ENCODE peak calls at places on chromosomes 5 and 9, in eight cellular contexts. N, M, I, G, Q, H, R and K are unnamed samples.

GRCh38 chr5:170273968-170274710 is 23.4 kb downstream of the LCP2 start:
- DNase-seq in N (no peak), M (no peak), I (peak), G (no peak), Q (no peak), H (no peak), R (no peak), K (no peak)

GRCh38 chr9:3656224-3656623 is 130.4 kb upstream of the RFX3 start:
- DNase-seq in N (no peak), M (no peak), I (no peak), G (no peak), Q (no peak), H (no peak), R (no peak), K (no peak)

GRCh38 chr5:6675784-6676499 is 37.3 kb upstream of the TENT4A start:
- DNase-seq in N (no peak), M (no peak), I (no peak), G (no peak), Q (no peak), H (no peak), R (no peak), K (no peak)

GRCh38 chr9:110278080-110278707 is 21.9 kb upstream of the TXN start:
- DNase-seq in N (no peak), M (no peak), I (no peak), G (no peak), Q (no peak), H (no peak), R (no peak), K (no peak)

GRCh38 chr5:88729476-88730182 is 153.4 kb downstream of the MEF2C start:
- DNase-seq in N (peak), M (peak), I (peak), G (peak), Q (peak), H (peak), R (peak), K (no peak)

GRCh38 chr5:163565931-163566608 is 60.7 kb downstream of the MAT2B start:
- DNase-seq in N (peak), M (peak), I (peak), G (no peak), Q (peak), H (no peak), R (no peak), K (no peak)

GRCh38 chr5:54524082-54524481 is 6.5 kb downstream of the SNX18 start:
- DNase-seq in N (peak), M (no peak), I (no peak), G (no peak), Q (no peak), H (no peak), R (no peak), K (no peak)

GRCh38 chr5:108384741-108385140 is 2.8 kb upstream of the FBXL17 start:
- DNase-seq in N (no peak), M (no peak), I (no peak), G (no peak), Q (no peak), H (no peak), R (no peak), K (no peak)

GRCh38 chr5:39109616-39110015 is 35.4 kb upstream of the RICTOR start:
- DNase-seq in N (no peak), M (no peak), I (no peak), G (no peak), Q (no peak), H (no peak), R (no peak), K (no peak)

GRCh38 chr9:26471271-26471670 is 421.3 kb downstream of the CAAP1 start:
- DNase-seq in N (no peak), M (no peak), I (no peak), G (no peak), Q (no peak), H (no peak), R (no peak), K (no peak)

GRCh38 chr5:58816181-58816731 is 233.4 kb downstream of the RAB3C start:
- DNase-seq in N (no peak), M (no peak), I (no peak), G (no peak), Q (no peak), H (no peak), R (no peak), K (no peak)

GRCh38 chr5:85293139-85293785 is 908.6 kb upstream of the EDIL3 start:
- DNase-seq in N (peak), M (peak), I (no peak), G (no peak), Q (peak), H (no peak), R (no peak), K (no peak)

GRCh38 chr5:134184155-134185135 is 7.7 kb upstream of the SKP1 start:
- DNase-seq in N (peak), M (peak), I (peak), G (peak), Q (peak), H (peak), R (peak), K (peak)

GRCh38 chr9:92048924-92049625 is 66.1 kb downstream of the SPTLC1 start:
- DNase-seq in N (no peak), M (no peak), I (no peak), G (no peak), Q (no peak), H (peak), R (no peak), K (no peak)

GRCh38 chr9:7439355-7439978 is 360.1 kb downstream of the DMAC1 start:
- DNase-seq in N (no peak), M (no peak), I (no peak), G (no peak), Q (no peak), H (no peak), R (no peak), K (no peak)

GRCh38 chr5:69415584-69415958 is 655 bp downstream of the MARVELD2 start:
- DNase-seq in N (peak), M (peak), I (no peak), G (no peak), Q (peak), H (no peak), R (no peak), K (no peak)

GRCh38 chr5:134965271-134965825 is 2.4 kb upstream of the CATSPER3 start:
- DNase-seq in N (no peak), M (peak), I (no peak), G (no peak), Q (no peak), H (no peak), R (no peak), K (no peak)

GRCh38 chr5:33848554-33848953 is 43.2 kb downstream of the ADAMTS12 start:
- DNase-seq in N (no peak), M (no peak), I (no peak), G (no peak), Q (no peak), H (no peak), R (no peak), K (no peak)
- TF ChIP-seq CTCF in N (no peak), M (no peak), I (no peak), G (no peak), Q (no peak), H (no peak), R (no peak), K (no peak)

DNA sequence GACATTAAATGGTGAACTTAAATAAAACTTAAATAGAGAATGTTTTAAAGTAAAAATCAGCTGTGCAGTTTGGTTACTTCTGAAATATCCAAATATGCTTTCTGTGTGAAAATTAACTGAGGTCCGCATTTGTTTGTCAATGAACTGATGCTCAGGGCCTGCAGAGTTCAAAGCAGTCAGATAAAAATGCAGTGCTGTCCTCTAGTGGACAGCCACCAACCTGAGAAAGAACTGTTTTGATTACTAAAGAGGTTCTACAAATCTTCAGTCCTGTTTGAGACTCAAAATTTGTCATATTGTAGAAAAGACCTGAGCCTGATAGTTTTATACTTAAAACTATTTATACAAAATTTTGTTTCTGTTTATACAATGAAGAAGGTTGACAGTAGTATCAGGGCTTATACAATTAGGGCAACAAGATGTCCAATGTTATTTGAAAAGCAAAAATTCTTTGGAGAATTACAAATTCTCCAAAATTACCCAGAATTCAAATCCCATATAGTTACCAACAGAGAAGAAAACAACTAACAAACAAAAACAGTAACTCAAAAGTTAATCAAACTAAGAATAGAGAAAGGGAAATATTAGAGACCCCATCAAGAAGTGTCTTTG is 232.3 kb upstream of the TBCA start:
- DNase-seq in N (peak), M (peak), I (no peak), G (no peak), Q (no peak), H (peak), R (no peak), K (no peak)
- TF ChIP-seq CTCF in N (peak), M (peak), I (no peak), G (peak), Q (no peak), H (peak), R (peak), K (peak)

GRCh38 chr9:85108229-85108628 is 438.7 kb downstream of the NTRK2 start:
- DNase-seq in N (no peak), M (no peak), I (no peak), G (no peak), Q (no peak), H (no peak), R (no peak), K (no peak)
- TF ChIP-seq CTCF in N (no peak), M (no peak), I (no peak), G (no peak), Q (no peak), H (no peak), R (no peak), K (no peak)

DNA sequence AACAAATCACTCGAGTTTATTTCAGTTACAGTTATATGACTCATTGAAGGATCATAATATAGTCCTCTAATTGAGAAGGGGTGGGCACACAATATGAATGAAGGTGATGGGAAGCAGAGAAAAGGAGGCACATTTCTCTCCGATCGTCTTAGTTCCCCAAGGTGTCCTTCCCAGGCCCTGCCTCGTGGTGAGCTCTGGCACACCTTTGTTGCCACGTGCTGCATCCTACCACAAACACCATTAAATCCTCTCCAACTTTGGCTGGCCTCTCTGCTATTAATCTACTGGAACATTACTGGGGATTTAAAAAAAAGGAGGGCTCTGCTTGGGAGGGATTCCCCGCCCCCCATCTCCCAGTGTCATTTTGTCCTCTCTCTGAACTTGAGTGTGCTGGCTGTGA is 42.9 kb downstream of the CDH6 start:
- DNase-seq in N (no peak), M (no peak), I (no peak), G (no peak), Q (no peak), H (no peak), R (no peak), K (no peak)
- TF ChIP-seq CTCF in N (no peak), M (no peak), I (no peak), G (no peak), Q (no peak), H (no peak), R (no peak), K (no peak)

GRCh38 chr5:140107312-140108092 is 6.4 kb upstream of the PURA start:
- DNase-seq in N (peak), M (peak), I (peak), G (peak), Q (peak), H (peak), R (peak), K (peak)
- TF ChIP-seq CTCF in N (peak), M (peak), I (no peak), G (peak), Q (no peak), H (no peak), R (peak), K (peak)

GRCh38 chr5:64207978-64208377 is 42.3 kb downstream of the RNF180 start:
- DNase-seq in N (no peak), M (peak), I (no peak), G (no peak), Q (no peak), H (no peak), R (no peak), K (no peak)
- TF ChIP-seq CTCF in N (peak), M (no peak), I (no peak), G (peak), Q (no peak), H (peak), R (no peak), K (peak)

DNA sequence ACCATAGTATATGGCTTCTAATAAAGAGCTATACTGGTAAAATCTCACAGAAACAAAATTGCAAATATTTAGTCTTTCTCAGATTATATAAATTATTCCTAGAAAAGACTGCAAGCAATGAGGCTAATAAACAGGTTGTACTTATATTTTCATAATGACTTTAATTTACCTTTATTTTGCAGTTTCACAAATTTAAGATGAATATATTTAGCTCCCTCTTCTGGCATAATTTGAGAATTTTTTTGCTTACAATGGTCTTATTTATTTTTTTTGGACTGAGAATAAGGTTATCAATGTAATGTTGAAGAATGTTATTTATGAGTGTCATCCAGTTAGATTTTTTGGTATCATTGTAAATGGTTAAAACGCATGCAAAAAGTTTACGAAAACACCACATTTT is 56.7 kb downstream of the PIK3R1 start:
- DNase-seq in N (no peak), M (no peak), I (no peak), G (no peak), Q (no peak), H (no peak), R (no peak), K (no peak)
- TF ChIP-seq CTCF in N (peak), M (no peak), I (peak), G (peak), Q (no peak), H (peak), R (peak), K (peak)

DNA sequence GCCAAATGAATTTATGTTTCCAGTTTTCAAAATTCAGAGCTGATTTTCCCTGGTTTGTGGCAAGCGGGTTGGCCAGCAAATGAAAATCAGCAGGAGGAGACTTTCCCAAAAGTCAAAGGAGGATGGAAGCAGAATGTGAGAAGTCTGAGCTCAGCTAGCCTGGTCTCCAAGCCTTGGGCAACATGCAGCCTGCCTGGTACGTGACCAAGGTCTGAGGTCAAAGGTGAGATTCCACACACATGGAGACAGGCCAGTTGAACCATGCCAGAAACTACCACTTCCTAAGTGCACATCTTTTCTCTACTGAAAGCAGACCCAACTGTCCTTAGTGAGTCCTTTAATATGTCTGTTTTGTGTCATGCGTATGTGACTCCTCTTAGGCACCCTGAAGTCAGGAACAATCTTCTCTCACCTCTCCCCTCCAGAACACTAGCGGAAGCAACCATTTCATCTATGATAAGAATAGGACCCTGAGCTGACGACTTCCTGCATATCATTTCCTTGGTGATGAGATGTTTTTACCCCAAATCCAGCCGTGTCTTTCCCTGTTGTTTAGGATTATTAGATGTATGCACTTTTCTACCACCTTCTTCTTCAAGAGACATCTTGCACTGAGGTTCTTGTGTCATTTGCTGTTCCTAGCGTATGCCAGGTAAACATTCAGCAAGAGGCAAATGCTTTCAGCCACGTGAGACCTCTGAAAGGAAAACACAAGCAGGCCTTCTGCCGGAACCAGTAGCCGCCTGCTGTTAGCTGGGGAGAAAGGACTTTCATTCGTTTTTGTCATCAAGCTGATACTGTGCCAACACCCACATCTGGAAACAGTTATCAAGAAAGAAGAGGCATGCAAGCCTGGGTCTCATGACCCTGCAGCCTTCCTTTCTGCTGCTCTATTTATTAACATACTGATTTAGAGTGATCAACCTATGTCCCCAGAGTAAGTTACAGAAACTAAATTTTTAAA is 9.7 kb upstream of the TGFBI start:
- DNase-seq in N (no peak), M (peak), I (no peak), G (no peak), Q (no peak), H (peak), R (peak), K (no peak)
- TF ChIP-seq CTCF in N (no peak), M (no peak), I (no peak), G (peak), Q (no peak), H (peak), R (no peak), K (no peak)